ENCODE peak calls at places on chromosomes 2 and 18, in nine cellular contexts. F is heart left ventricle, Q is ovary, K is uterus, A is breast epithelium, I is lower leg skin, O is A549, T is prostate gland, L is stomach. W is an unnamed sample.

GRCh38 chr2:240233891-240234502 is 93.5 kb upstream of the OTOS start:
- DNase-seq in F (peak), Q (peak), K (peak), A (no peak), I (peak), O (no peak), T (no peak), L (no peak), W (peak)

GRCh38 chr2:70199320-70199864 is 8.6 kb upstream of the C2orf42 start:
- DNase-seq in F (no peak), Q (no peak), K (no peak), A (no peak), I (peak), O (no peak), T (no peak), L (no peak), W (no peak)

GRCh38 chr18:22260208-22260816 is 90.9 kb downstream of the GATA6 start:
- DNase-seq in F (no peak), Q (no peak), K (no peak), A (no peak), I (no peak), O (no peak), T (no peak), L (no peak), W (no peak)

GRCh38 chr2:199590323-199590915 is 132.7 kb upstream of the SATB2 start:
- DNase-seq in F (no peak), Q (no peak), K (no peak), A (no peak), I (no peak), O (no peak), T (no peak), L (no peak), W (no peak)

GRCh38 chr2:157838442-157839161 is 37.5 kb downstream of the ACVR1 start:
- DNase-seq in F (peak), Q (no peak), K (peak), A (no peak), I (no peak), O (peak), T (peak), L (peak), W (peak)

GRCh38 chr2:155223781-155224406 is 525.4 kb downstream of the KCNJ3 start:
- DNase-seq in F (no peak), Q (no peak), K (no peak), A (no peak), I (no peak), O (peak), T (no peak), L (no peak), W (no peak)

GRCh38 chr2:156380117-156380645 is 47.7 kb upstream of the NR4A2 start:
- DNase-seq in F (no peak), Q (no peak), K (no peak), A (no peak), I (no peak), O (no peak), T (no peak), L (no peak), W (peak)

GRCh38 chr18:77086034-77086433 is 46.5 kb downstream of the MBP start:
- DNase-seq in F (no peak), Q (no peak), K (no peak), A (no peak), I (peak), O (no peak), T (no peak), L (no peak), W (no peak)

GRCh38 chr2:96526101-96526591 is 10.4 kb upstream of the ARID5A start:
- DNase-seq in F (no peak), Q (no peak), K (no peak), A (no peak), I (no peak), O (no peak), T (no peak), L (no peak), W (no peak)

GRCh38 chr2:230885467-230886130 is 20.9 kb downstream of the ITM2C start:
- DNase-seq in F (no peak), Q (no peak), K (no peak), A (no peak), I (no peak), O (no peak), T (no peak), L (no peak), W (no peak)

GRCh38 chr2:158967731-158968395 is 577 bp upstream of the TANC1 start:
- DNase-seq in F (peak), Q (peak), K (peak), A (peak), I (peak), O (no peak), T (peak), L (peak), W (peak)

GRCh38 chr18:5630057-5630765 is 86.4 kb upstream of the EPB41L3 start:
- DNase-seq in F (peak), Q (peak), K (peak), A (peak), I (peak), O (peak), T (peak), L (peak), W (peak)

GRCh38 chr2:48339451-48339850 is 190.5 kb upstream of the STON1 start:
- DNase-seq in F (no peak), Q (no peak), K (no peak), A (no peak), I (no peak), O (no peak), T (no peak), L (no peak), W (no peak)

GRCh38 chr2:128498086-128498485 is 179.4 kb upstream of the HS6ST1 start:
- DNase-seq in F (no peak), Q (no peak), K (no peak), A (no peak), I (peak), O (no peak), T (no peak), L (peak), W (no peak)

GRCh38 chr2:240784629-240785423 is 35.2 kb downstream of the KIF1A start:
- DNase-seq in F (peak), Q (peak), K (no peak), A (no peak), I (no peak), O (no peak), T (no peak), L (no peak), W (no peak)

GRCh38 chr2:118668431-118669424 is 178.7 kb downstream of the EN1 start:
- DNase-seq in F (no peak), Q (no peak), K (no peak), A (no peak), I (peak), O (peak), T (no peak), L (no peak), W (peak)

GRCh38 chr2:167932123-167932693 is 315.2 kb downstream of the STK39 start:
- DNase-seq in F (no peak), Q (no peak), K (no peak), A (no peak), I (no peak), O (no peak), T (no peak), L (no peak), W (no peak)

GRCh38 chr2:232541961-232542714 is 2.6 kb downstream of the CHRNG start:
- DNase-seq in F (no peak), Q (no peak), K (no peak), A (peak), I (peak), O (no peak), T (no peak), L (no peak), W (no peak)

GRCh38 chr2:239894276-239894675 is 130.9 kb downstream of the NDUFA10 start:
- DNase-seq in F (no peak), Q (no peak), K (no peak), A (no peak), I (peak), O (no peak), T (no peak), L (peak), W (no peak)

GRCh38 chr2:26552641-26553040 is 74.7 kb upstream of the OTOF start:
- DNase-seq in F (no peak), Q (no peak), K (no peak), A (no peak), I (no peak), O (no peak), T (no peak), L (no peak), W (no peak)

GRCh38 chr2:190994148-190994547 is 19.8 kb downstream of the STAT1 start:
- DNase-seq in F (no peak), Q (no peak), K (no peak), A (no peak), I (no peak), O (no peak), T (no peak), L (no peak), W (no peak)

GRCh38 chr2:134243244-134243643 is 10.6 kb upstream of the MGAT5 start:
- DNase-seq in F (no peak), Q (no peak), K (no peak), A (no peak), I (no peak), O (no peak), T (no peak), L (no peak), W (no peak)

GRCh38 chr2:134244587-134244986 is 9.3 kb upstream of the MGAT5 start:
- DNase-seq in F (no peak), Q (no peak), K (no peak), A (no peak), I (no peak), O (no peak), T (no peak), L (no peak), W (no peak)

GRCh38 chr2:134244091-134244490 is 9.8 kb upstream of the MGAT5 start:
- DNase-seq in F (no peak), Q (no peak), K (no peak), A (no peak), I (no peak), O (no peak), T (no peak), L (no peak), W (peak)

GRCh38 chr2:134240061-134240460 is 13.8 kb upstream of the MGAT5 start:
- DNase-seq in F (no peak), Q (no peak), K (no peak), A (no peak), I (no peak), O (no peak), T (no peak), L (no peak), W (no peak)

GRCh38 chr2:134241911-134242310 is 12.0 kb upstream of the MGAT5 start:
- DNase-seq in F (no peak), Q (no peak), K (no peak), A (no peak), I (no peak), O (no peak), T (no peak), L (no peak), W (no peak)
- H3K4me3 ChIP-seq in F (no peak), Q (no peak), K (no peak), A (no peak), I (no peak), O (no peak), T (no peak), L (no peak), W (no peak)

DNA sequence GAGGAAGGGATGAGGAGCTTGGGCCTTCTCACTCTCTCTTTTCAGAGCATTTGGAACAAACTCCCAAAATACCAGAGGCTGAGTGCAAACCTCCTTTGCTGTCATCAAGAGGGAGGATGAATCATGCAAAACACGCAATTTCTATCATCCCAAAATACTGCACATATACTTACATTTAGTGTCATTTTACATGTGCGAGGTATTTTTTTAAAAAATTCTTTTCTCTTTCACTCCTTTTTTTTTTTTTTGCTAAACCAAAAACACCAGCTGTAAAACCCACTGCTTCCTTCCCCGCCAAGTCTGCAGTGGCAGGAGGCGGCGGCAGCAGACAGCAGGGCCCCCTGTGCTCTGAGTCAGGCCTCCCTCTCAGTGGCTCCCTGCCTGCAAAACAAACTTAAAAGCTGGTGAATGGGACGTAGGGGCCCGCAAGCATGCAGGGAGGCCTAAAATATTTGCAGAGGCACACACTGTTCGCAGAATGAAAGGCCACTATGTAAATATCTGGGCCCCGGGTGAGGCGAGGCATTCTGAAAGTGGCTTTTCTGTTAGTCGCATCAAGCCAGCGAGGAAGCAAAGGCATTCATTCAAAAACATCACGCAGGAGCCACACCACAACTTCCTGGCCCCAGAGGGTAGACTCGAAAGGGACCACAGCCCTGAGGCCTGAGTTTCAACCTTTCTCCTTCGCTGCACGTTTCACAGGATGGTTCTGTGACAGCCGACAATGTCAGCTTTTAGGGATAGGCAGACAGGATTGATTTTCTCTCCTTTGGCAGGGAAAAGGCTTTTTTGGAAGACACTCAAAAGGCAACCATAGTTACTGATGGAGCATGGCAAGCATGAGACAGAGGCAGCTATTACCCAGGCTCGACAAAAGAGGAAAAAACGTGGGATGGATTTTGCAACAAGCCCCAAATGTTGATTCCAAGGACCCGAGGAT is 73.4 kb downstream of the ACTR2 start:
- DNase-seq in F (peak), Q (peak), K (peak), A (no peak), I (no peak), O (peak), T (peak), L (peak), W (peak)
- TF ChIP-seq POLR2A in F (no peak), Q (no peak), K (no peak), A (no peak), I (no peak), O (no peak), T (no peak), L (no peak), W (no peak)

DNA sequence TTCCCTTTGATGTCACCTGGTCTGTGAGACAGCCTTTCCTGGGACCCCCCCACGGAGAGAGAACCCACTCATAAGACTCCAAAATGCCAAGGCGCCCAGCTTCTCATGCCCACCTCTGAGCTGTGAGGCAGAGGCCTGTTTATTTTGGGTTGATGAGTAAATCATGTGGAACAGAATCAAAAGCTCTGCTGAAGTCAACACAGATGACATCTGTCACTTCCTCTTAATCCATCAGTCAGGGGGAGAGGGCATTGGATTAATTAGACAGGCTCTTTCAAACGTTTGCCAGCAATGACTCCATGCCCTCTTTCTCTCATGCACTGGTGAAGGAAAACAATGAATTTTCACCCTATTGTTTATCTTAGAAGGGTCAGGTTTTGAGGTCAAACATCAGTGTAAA is 184.0 kb downstream of the ACKR3 start:
- DNase-seq in F (no peak), Q (no peak), K (no peak), A (no peak), I (no peak), O (no peak), T (no peak), L (no peak), W (no peak)
- H3K4me3 ChIP-seq in F (no peak), Q (no peak), K (no peak), A (no peak), I (no peak), O (no peak), T (no peak), L (no peak), W (no peak)

GRCh38 chr18:69947361-69948106 is at the start of gene CD226:
- DNase-seq in F (no peak), Q (no peak), K (no peak), A (no peak), I (no peak), O (no peak), T (no peak), L (no peak), W (no peak)
- TF ChIP-seq POLR2A in F (no peak), Q (no peak), K (no peak), A (no peak), I (no peak), O (no peak), T (no peak), L (no peak), W (no peak)

DNA sequence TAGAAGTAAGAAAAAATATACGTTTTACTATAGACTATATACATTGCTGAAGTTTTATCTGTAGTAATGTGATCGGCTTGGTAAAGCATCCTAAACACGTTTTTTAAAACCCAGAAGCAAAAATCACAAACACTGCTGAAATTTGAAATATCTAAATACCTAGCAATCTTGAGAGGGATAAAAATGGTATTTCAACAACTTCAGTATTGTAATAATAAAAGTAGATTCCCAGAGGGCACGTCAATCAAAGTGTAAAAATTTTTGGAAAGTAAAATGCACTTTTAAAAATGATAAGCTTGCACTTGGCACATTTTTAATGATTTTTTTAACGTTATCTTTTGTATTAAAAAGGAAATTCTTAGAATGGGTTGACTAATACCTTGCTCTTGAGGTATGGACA is 1.6 kb downstream of the ZC3H6 start:
- DNase-seq in F (no peak), Q (no peak), K (no peak), A (no peak), I (no peak), O (no peak), T (no peak), L (no peak), W (no peak)
- H3K4me3 ChIP-seq in F (peak), Q (no peak), K (peak), A (no peak), I (no peak), O (peak), T (no peak), L (no peak), W (no peak)

GRCh38 chr2:102072741-102073140 is 69.8 kb upstream of the IL1R1 start:
- DNase-seq in F (no peak), Q (no peak), K (no peak), A (no peak), I (no peak), O (no peak), T (no peak), L (no peak), W (no peak)
- TF ChIP-seq POLR2A in F (no peak), Q (no peak), K (no peak), A (no peak), I (no peak), O (no peak), T (no peak), L (no peak), W (no peak)

GRCh38 chr18:9016819-9017169 is 85.7 kb upstream of the NDUFV2 start:
- DNase-seq in F (no peak), Q (no peak), K (no peak), A (no peak), I (no peak), O (no peak), T (no peak), L (no peak), W (no peak)
- H3K4me3 ChIP-seq in F (peak), Q (peak), K (no peak), A (peak), I (no peak), O (peak), T (no peak), L (peak), W (no peak)

GRCh38 chr2:12321886-12322285 is 394.9 kb upstream of the TRIB2 start:
- DNase-seq in F (no peak), Q (no peak), K (no peak), A (no peak), I (no peak), O (no peak), T (no peak), L (no peak), W (no peak)

GRCh38 chr2:12326449-12327190 is 390.1 kb upstream of the TRIB2 start:
- DNase-seq in F (no peak), Q (no peak), K (no peak), A (no peak), I (no peak), O (no peak), T (no peak), L (no peak), W (no peak)

GRCh38 chr2:12330916-12331315 is 385.8 kb upstream of the TRIB2 start:
- DNase-seq in F (no peak), Q (no peak), K (no peak), A (no peak), I (no peak), O (no peak), T (no peak), L (no peak), W (no peak)

GRCh38 chr2:12321017-12321641 is 395.6 kb upstream of the TRIB2 start:
- DNase-seq in F (peak), Q (peak), K (peak), A (no peak), I (no peak), O (no peak), T (no peak), L (no peak), W (no peak)

GRCh38 chr2:12325806-12326205 is 390.9 kb upstream of the TRIB2 start:
- DNase-seq in F (no peak), Q (no peak), K (no peak), A (no peak), I (no peak), O (no peak), T (no peak), L (peak), W (no peak)
- TF ChIP-seq POLR2A in F (no peak), Q (no peak), K (no peak), A (no peak), I (no peak), O (no peak), T (no peak), L (no peak), W (no peak)

W was measured in thyroid gland.